ENCODE peak calls at places on chromosomes 16 and 17, in nine cellular contexts. P is IMR-90, L is PC-3, Z is mesenchymal stem cell, V is MM.1S, H is mammary epithelial cell, G is fibroblast of lung, S is SK-N-SH, Y is GM12878. Q is an unnamed sample.

GRCh38 chr16:67283039-67283825 is 3.9 kb downstream of the PLEKHG4 start:
- DNase-seq in H (no peak), P (peak), V (no peak), L (peak), S (no peak), Y (no peak), G (no peak), Z (peak), Q (no peak)

GRCh38 chr16:56607675-56608042 is 725 bp upstream of the MT2A start:
- DNase-seq in G (no peak), S (no peak), V (no peak), Y (no peak), P (no peak), H (no peak), Z (no peak), L (no peak), Q (no peak)

GRCh38 chr16:74748042-74748709 is 26.4 kb downstream of the FA2H start:
- DNase-seq in L (no peak), H (no peak), S (no peak), Z (no peak), Y (no peak), G (no peak), P (no peak), V (no peak), Q (no peak)

GRCh38 chr17:44223574-44224046 is 4.1 kb upstream of the UBTF start:
- DNase-seq in S (no peak), G (peak), L (peak), H (peak), V (no peak), P (peak), Z (no peak), Y (no peak), Q (no peak)

GRCh38 chr17:38453951-38454421 is 25.7 kb downstream of the ARHGAP23 start:
- DNase-seq in Y (no peak), V (no peak), G (peak), L (peak), H (no peak), P (peak), S (peak), Z (peak), Q (no peak)

GRCh38 chr17:28071891-28072606 is 29.6 kb downstream of the NLK start:
- DNase-seq in P (no peak), S (no peak), V (no peak), H (no peak), Y (no peak), G (peak), Z (no peak), L (no peak), Q (no peak)

GRCh38 chr16:84827131-84827574 is 7.4 kb downstream of the CRISPLD2 start:
- DNase-seq in H (no peak), P (peak), S (peak), Y (no peak), Z (peak), V (no peak), G (peak), L (no peak), Q (peak)

GRCh38 chr17:44829558-44830358 is at the start of gene GJC1:
- DNase-seq in S (peak), G (no peak), Y (no peak), H (peak), V (peak), P (no peak), Z (peak), L (peak), Q (no peak)

GRCh38 chr16:59148312-59148711 is 414.2 kb upstream of the GOT2 start:
- DNase-seq in G (no peak), Y (no peak), V (no peak), P (no peak), L (no peak), Z (no peak), S (no peak), H (no peak), Q (peak)

GRCh38 chr17:5555254-5555653 is 29.1 kb downstream of the NLRP1 start:
- DNase-seq in Z (peak), P (peak), Y (no peak), S (no peak), L (no peak), H (peak), V (no peak), G (peak), Q (no peak)

GRCh38 chr16:84689126-84689525 is 10.7 kb upstream of the USP10 start:
- DNase-seq in Z (peak), P (peak), H (peak), L (peak), Y (no peak), V (no peak), G (peak), S (no peak), Q (peak)

GRCh38 chr17:73232587-73233373 is 28.9 kb downstream of the CPSF4L start:
- DNase-seq in P (peak), Y (no peak), H (peak), L (peak), S (no peak), G (peak), Z (peak), V (peak), Q (no peak)

GRCh38 chr16:81005644-81006471 is 827 bp downstream of the CMC2 start:
- DNase-seq in P (peak), V (peak), Y (no peak), H (peak), Z (peak), L (peak), S (no peak), G (peak), Q (no peak)

GRCh38 chr16:24580665-24581064 is 41.3 kb downstream of the RBBP6 start:
- DNase-seq in G (peak), V (no peak), Y (no peak), P (peak), Z (peak), S (peak), H (peak), L (peak), Q (peak)

GRCh38 chr16:84214451-84215066 is 23.6 kb downstream of the ADAD2 start:
- DNase-seq in Y (no peak), V (no peak), L (no peak), Z (no peak), P (no peak), H (no peak), G (no peak), S (no peak), Q (no peak)

GRCh38 chr17:79982986-79983385 is 52.7 kb downstream of the TBC1D16 start:
- DNase-seq in V (no peak), H (no peak), P (no peak), S (no peak), G (no peak), L (no peak), Y (no peak), Z (no peak), Q (no peak)

GRCh38 chr17:79983456-79983855 is 52.2 kb downstream of the TBC1D16 start:
- DNase-seq in S (peak), Z (no peak), H (no peak), L (no peak), P (no peak), G (no peak), Y (no peak), V (no peak), Q (no peak)

GRCh38 chr17:79984877-79985276 is 50.8 kb downstream of the TBC1D16 start:
- DNase-seq in Y (no peak), V (no peak), L (no peak), S (no peak), P (no peak), Z (no peak), H (no peak), G (no peak), Q (no peak)

GRCh38 chr17:79985361-79985760 is 50.3 kb downstream of the TBC1D16 start:
- DNase-seq in G (no peak), Z (no peak), L (no peak), Y (no peak), S (no peak), P (no peak), H (no peak), V (no peak), Q (no peak)

GRCh38 chr17:79984045-79984840 is 51.4 kb downstream of the TBC1D16 start:
- DNase-seq in Z (no peak), Y (no peak), S (no peak), V (no peak), P (no peak), G (no peak), H (no peak), L (no peak), Q (no peak)
- H3K27ac ChIP-seq in Z (no peak), Y (no peak), S (no peak), V (no peak), P (no peak), G (no peak), H (no peak), L (no peak), Q (no peak)

DNA sequence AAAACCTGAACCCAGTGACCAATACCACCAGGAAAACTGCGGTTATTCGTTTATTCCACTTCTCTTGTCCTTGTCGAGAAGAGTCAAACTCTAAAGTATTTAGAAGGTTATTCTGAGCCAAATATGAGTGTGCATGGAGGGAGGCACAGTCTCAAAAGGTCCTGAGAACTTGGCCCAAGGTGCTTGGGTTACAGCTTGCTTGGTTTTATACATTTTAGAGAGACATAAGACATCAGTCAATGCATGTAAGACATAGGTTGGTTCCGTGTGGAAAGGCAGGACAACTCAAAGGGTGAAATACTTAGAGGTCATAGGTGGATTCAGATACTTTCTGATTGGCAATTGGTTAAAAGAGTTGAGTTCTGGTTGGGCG is 681 bp upstream of the TRAP1 start:
- DNase-seq in G (peak), S (no peak), P (no peak), Z (no peak), V (no peak), L (no peak), Y (no peak), H (no peak), Q (no peak)
- H2AFZ ChIP-seq in G (peak), S (peak), P (peak), Z (peak), V (peak), L (peak), Y (peak), H (peak), Q (peak)

DNA sequence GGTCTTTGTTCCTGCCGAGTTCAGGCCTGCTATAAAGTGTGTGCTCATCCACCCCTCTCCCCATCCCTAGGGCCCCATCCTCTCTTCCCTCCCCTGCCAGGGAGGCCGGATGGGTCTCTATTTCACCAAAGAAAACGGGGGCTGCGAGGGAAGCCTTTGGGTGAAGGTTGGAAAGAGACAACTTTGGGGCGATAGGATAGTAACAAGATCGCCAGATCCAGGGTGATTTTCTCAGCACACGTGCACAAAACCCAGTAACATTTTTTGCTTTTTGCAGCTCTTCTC is 7.0 kb downstream of the CCR7 start:
- DNase-seq in L (no peak), S (no peak), Z (no peak), P (no peak), V (no peak), H (no peak), G (no peak), Y (no peak), Q (no peak)
- H3K27ac ChIP-seq in L (no peak), S (peak), Z (no peak), P (peak), V (no peak), H (no peak), G (no peak), Y (no peak), Q (no peak)

GRCh38 chr17:82699551-82699950 is 1.1 kb upstream of the RAB40B start:
- DNase-seq in Z (no peak), Y (no peak), L (no peak), G (no peak), P (no peak), S (no peak), H (no peak), V (no peak), Q (no peak)
- H2AFZ ChIP-seq in Z (no peak), Y (no peak), L (no peak), G (no peak), P (no peak), S (no peak), H (no peak), V (no peak), Q (no peak)